ENCODE peak calls at places on chromosomes 16 and 17, in four cellular contexts. One of them, this sample, is unnamed.

GRCh38 chr17:17346428-17347233 is 43.5 kb downstream of the NT5M start:
- DNase-seq in GM12892: no peak
- DNase-seq in prostate gland: no peak
- DNase-seq in stomach: peak
- DNase-seq in this sample: no peak

GRCh38 chr16:13781579-13782338 is 138.2 kb upstream of the ERCC4 start:
- DNase-seq in GM12892: no peak
- DNase-seq in prostate gland: no peak
- DNase-seq in stomach: no peak
- DNase-seq in this sample: no peak

GRCh38 chr16:3915438-3916250 is 35.1 kb upstream of the CREBBP start:
- DNase-seq in GM12892: no peak
- DNase-seq in prostate gland: no peak
- DNase-seq in stomach: no peak
- DNase-seq in this sample: no peak

GRCh38 chr16:71201556-71201955 is 29.0 kb downstream of the HYDIN start:
- DNase-seq in GM12892: no peak
- DNase-seq in prostate gland: no peak
- DNase-seq in stomach: no peak
- DNase-seq in this sample: no peak

GRCh38 chr17:33811006-33811760 is 443.9 kb upstream of the CCL2 start:
- DNase-seq in GM12892: no peak
- DNase-seq in prostate gland: no peak
- DNase-seq in stomach: no peak
- DNase-seq in this sample: no peak

GRCh38 chr16:11668590-11669379 is 530 bp downstream of the SNN start:
- DNase-seq in GM12892: no peak
- DNase-seq in prostate gland: no peak
- DNase-seq in stomach: no peak
- DNase-seq in this sample: no peak

GRCh38 chr16:12340151-12340733 is 363.7 kb downstream of the SNX29 start:
- DNase-seq in GM12892: no peak
- DNase-seq in prostate gland: peak
- DNase-seq in stomach: peak
- DNase-seq in this sample: no peak

GRCh38 chr17:37162800-37163199 is 213.0 kb upstream of the C17orf78 start:
- DNase-seq in GM12892: no peak
- DNase-seq in prostate gland: no peak
- DNase-seq in stomach: no peak
- DNase-seq in this sample: no peak

GRCh38 chr17:1060991-1061390 is 64.1 kb downstream of the TIMM22 start:
- DNase-seq in GM12892: no peak
- DNase-seq in prostate gland: no peak
- DNase-seq in stomach: peak
- DNase-seq in this sample: no peak

GRCh38 chr17:65455972-65456343 is 105.5 kb downstream of the AXIN2 start:
- DNase-seq in GM12892: no peak
- DNase-seq in prostate gland: peak
- DNase-seq in stomach: no peak
- DNase-seq in this sample: no peak

GRCh38 chr17:59371426-59372099 is 40.1 kb downstream of the YPEL2 start:
- DNase-seq in GM12892: no peak
- DNase-seq in prostate gland: no peak
- DNase-seq in stomach: no peak
- DNase-seq in this sample: no peak

GRCh38 chr17:2962729-2963128 is 100.7 kb downstream of the OR1D5 start:
- DNase-seq in GM12892: no peak
- DNase-seq in prostate gland: no peak
- DNase-seq in stomach: no peak
- DNase-seq in this sample: no peak

GRCh38 chr17:81713004-81713555 is 996 bp downstream of the SLC25A10 start:
- DNase-seq in GM12892: no peak
- DNase-seq in prostate gland: no peak
- DNase-seq in stomach: no peak
- DNase-seq in this sample: no peak

GRCh38 chr17:81711814-81712467 is at the start of gene SLC25A10:
- DNase-seq in GM12892: peak
- DNase-seq in prostate gland: peak
- DNase-seq in stomach: peak
- DNase-seq in this sample: no peak

GRCh38 chr17:81710514-81711308 is 1.4 kb upstream of the SLC25A10 start:
- DNase-seq in GM12892: no peak
- DNase-seq in prostate gland: no peak
- DNase-seq in stomach: no peak
- DNase-seq in this sample: no peak

GRCh38 chr17:81713556-81714411 is 1.7 kb downstream of the SLC25A10 start:
- DNase-seq in GM12892: no peak
- DNase-seq in prostate gland: no peak
- DNase-seq in stomach: peak
- DNase-seq in this sample: no peak

GRCh38 chr17:81712468-81713003 is 452 bp downstream of the SLC25A10 start:
- DNase-seq in GM12892: peak
- DNase-seq in prostate gland: peak
- DNase-seq in stomach: peak
- DNase-seq in this sample: no peak
- TF ChIP-seq POLR2AphosphoS5 in GM12892: no peak
- TF ChIP-seq POLR2AphosphoS5 in prostate gland: no peak
- TF ChIP-seq POLR2AphosphoS5 in stomach: no peak
- TF ChIP-seq POLR2AphosphoS5 in this sample: no peak

GRCh38 chr17:82090549-82091263 is 7.3 kb downstream of the FASN start:
- DNase-seq in GM12892: no peak
- DNase-seq in prostate gland: no peak
- DNase-seq in stomach: no peak
- DNase-seq in this sample: no peak
- TF ChIP-seq POLR2AphosphoS5 in GM12892: no peak
- TF ChIP-seq POLR2AphosphoS5 in prostate gland: no peak
- TF ChIP-seq POLR2AphosphoS5 in stomach: no peak
- TF ChIP-seq POLR2AphosphoS5 in this sample: no peak

GRCh38 chr16:26985100-26986065 is 81.3 kb upstream of the C16orf82 start:
- DNase-seq in GM12892: no peak
- DNase-seq in prostate gland: no peak
- DNase-seq in stomach: no peak
- DNase-seq in this sample: no peak
- TF ChIP-seq POLR2AphosphoS5 in GM12892: no peak
- TF ChIP-seq POLR2AphosphoS5 in prostate gland: no peak
- TF ChIP-seq POLR2AphosphoS5 in stomach: no peak
- TF ChIP-seq POLR2AphosphoS5 in this sample: no peak

GRCh38 chr17:73145641-73146040 is 19.2 kb upstream of the SSTR2 start:
- DNase-seq in GM12892: no peak
- DNase-seq in prostate gland: no peak
- DNase-seq in stomach: no peak
- DNase-seq in this sample: no peak

GRCh38 chr17:73151888-73152633 is 12.7 kb upstream of the SSTR2 start:
- DNase-seq in GM12892: no peak
- DNase-seq in prostate gland: no peak
- DNase-seq in stomach: no peak
- DNase-seq in this sample: no peak

GRCh38 chr17:73142763-73143395 is 21.9 kb upstream of the SSTR2 start:
- DNase-seq in GM12892: no peak
- DNase-seq in prostate gland: no peak
- DNase-seq in stomach: no peak
- DNase-seq in this sample: no peak

DNA sequence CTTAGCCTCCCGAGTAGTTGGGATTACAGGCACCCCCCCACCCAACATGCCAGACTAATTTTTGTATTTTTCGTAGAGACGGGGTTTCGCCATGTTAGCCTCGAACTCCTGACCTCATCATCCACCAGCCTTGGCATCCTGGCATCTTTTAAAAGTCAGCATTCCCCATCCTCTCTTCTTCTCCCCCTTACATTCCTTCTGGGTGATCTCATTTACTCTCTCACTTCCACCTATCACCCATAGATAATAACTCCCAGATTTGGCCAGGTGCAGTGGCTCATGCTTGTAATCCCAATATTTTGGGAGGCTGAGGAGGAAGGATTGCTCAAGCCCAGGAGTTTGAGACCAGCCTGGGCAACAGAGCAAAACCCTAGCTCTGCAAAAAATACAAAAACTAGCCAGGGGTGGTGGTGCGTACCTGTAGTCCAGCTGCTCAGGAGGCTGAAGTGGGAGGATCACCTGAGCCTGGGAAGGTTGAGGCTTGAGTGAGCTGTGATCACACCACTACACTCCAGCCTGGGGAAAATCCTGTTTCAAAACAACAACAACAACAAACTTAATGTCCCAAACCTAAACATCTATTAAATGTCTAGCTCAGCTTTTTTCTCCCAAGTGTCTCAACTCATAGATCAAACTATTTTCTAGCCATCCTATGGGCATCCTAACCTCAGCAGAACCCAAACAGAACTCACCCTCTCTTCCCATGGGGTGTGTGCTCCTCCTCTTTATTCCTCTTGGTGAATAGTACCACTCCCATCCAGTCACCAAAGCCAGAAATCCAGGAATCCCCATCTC is 16.1 kb upstream of the SSTR2 start:
- DNase-seq in GM12892: no peak
- DNase-seq in prostate gland: no peak
- DNase-seq in stomach: no peak
- DNase-seq in this sample: no peak
- TF ChIP-seq POLR2AphosphoS5 in GM12892: no peak
- TF ChIP-seq POLR2AphosphoS5 in prostate gland: no peak
- TF ChIP-seq POLR2AphosphoS5 in stomach: no peak
- TF ChIP-seq POLR2AphosphoS5 in this sample: no peak

DNA sequence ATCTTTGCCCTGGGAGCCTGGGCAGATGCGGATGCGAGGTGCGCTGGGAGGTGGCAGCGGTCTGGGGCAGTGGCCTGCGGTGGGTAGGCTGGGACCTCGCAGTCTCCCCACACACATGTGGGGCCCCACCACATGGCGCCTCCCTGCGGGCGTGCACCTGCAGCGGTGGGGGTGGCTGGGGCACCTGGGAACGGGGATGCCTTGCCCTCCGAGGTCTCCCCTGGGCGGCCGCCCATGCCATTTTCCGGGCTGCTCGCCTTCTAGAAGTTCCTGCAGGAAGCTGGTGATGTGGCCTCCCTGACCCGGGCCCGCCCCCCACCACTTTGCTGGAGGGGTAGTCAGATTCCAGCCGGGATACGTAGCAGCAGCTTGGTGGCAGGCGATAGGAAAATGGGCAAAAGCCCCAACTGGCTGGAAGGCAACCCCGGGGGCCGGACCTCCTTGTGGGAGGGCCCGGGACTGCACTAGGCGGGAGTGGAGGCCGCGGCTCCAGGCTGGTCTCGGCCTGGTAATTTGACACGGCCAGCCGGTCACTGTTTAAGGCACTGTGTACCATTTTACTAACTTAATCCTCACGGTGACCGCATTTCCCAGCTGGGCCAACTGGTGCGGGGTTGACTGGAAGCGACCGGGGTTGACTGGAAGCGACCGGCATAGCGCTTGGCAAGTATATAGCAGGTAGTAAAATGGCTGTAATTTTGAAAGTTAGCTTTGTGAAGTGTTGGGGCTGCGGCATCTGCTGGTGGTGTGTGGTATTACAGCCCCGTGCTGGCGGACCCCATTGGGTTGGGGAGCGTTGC is 38.5 kb downstream of the IGF2BP1 start:
- DNase-seq in GM12892: peak
- DNase-seq in prostate gland: no peak
- DNase-seq in stomach: peak
- DNase-seq in this sample: no peak
- TF ChIP-seq POLR2AphosphoS5 in GM12892: no peak
- TF ChIP-seq POLR2AphosphoS5 in prostate gland: no peak
- TF ChIP-seq POLR2AphosphoS5 in stomach: no peak
- TF ChIP-seq POLR2AphosphoS5 in this sample: peak

DNA sequence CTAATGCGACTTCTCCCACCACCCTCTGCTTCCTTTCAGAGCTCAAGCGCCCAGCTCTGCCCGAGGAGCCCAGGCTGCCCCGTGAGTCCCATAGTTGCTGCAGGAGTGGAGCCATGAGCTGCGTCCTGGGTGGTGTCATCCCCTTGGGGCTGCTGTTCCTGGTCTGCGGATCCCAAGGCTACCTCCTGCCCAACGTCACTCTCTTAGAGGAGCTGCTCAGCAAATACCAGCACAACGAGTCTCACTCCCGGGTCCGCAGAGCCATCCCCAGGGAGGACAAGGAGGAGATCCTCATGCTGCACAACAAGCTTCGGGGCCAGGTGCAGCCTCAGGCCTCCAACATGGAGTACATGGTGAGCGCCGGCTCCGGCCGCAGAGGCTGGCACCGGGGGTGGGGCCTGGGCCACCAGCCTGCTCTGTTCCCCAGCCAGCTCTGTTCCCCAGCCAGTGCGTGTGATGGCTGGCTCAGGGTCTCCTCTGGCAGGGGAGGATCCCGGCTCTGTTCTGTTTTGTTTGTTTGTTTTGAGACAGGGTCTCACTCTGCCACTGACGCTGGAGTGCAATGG is 18.7 kb downstream of the CRISPLD2 start:
- DNase-seq in GM12892: no peak
- DNase-seq in prostate gland: no peak
- DNase-seq in stomach: no peak
- DNase-seq in this sample: no peak
- TF ChIP-seq POLR2AphosphoS5 in GM12892: no peak
- TF ChIP-seq POLR2AphosphoS5 in prostate gland: no peak
- TF ChIP-seq POLR2AphosphoS5 in stomach: no peak
- TF ChIP-seq POLR2AphosphoS5 in this sample: no peak

GRCh38 chr16:31458835-31459721 is at the start of gene ARMC5:
- DNase-seq in GM12892: peak
- DNase-seq in prostate gland: peak
- DNase-seq in stomach: peak
- DNase-seq in this sample: peak

GRCh38 chr16:31459722-31460581 is 651 bp downstream of the ARMC5 start:
- DNase-seq in GM12892: peak
- DNase-seq in prostate gland: peak
- DNase-seq in stomach: peak
- DNase-seq in this sample: peak

GRCh38 chr16:31460582-31461002 is 1.3 kb downstream of the ARMC5 start:
- DNase-seq in GM12892: no peak
- DNase-seq in prostate gland: no peak
- DNase-seq in stomach: no peak
- DNase-seq in this sample: no peak

GRCh38 chr16:31456988-31457360 is 2.3 kb upstream of the ARMC5 start:
- DNase-seq in GM12892: no peak
- DNase-seq in prostate gland: no peak
- DNase-seq in stomach: no peak
- DNase-seq in this sample: no peak

DNA sequence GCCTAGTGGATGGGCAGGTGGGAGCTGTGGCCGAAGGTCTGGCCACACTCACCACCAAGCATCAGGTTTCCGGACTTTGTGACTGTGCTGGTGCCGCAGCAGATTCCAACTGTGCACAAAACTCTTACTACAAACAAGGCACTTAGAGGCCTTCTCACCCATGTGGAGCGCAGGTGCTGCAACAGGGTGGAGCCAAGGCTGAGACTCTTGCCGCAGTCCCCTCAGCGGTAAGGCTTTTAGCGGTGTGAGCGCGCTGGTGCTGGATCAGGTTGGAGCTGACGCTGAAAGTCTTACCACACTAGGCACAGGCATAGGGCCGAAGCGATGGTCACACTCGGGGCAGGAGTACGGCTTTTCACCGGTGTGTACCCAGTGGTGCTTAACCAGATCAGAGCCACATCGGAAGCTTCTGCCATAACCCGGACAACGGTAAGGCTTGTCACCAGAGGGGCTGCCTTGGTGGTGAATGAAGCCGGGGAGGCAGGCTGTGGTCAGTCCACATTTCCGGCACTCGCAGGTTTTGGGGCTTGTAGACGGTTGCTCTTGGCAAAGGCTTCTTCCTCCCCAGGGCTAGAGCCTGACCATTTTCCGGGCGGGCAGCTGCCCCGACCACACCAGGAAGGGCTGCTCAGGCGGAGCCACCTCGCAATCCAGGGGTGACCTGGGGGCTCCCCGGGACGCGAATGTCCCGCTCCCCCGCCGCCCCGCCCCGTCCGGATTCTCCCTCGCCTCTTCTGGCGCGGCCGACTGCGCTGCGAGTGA is 1.0 kb upstream of the ARMC5 start:
- DNase-seq in GM12892: no peak
- DNase-seq in prostate gland: no peak
- DNase-seq in stomach: peak
- DNase-seq in this sample: no peak
- TF ChIP-seq POLR2AphosphoS5 in GM12892: no peak
- TF ChIP-seq POLR2AphosphoS5 in prostate gland: no peak
- TF ChIP-seq POLR2AphosphoS5 in stomach: no peak
- TF ChIP-seq POLR2AphosphoS5 in this sample: no peak

This sample was measured in SK-N-MC.